ENCODE peak calls at places on chromosomes 3 and 15, in five cellular contexts. R is tibial nerve, K is fibroblast of lung, P is lower lobe of right lung, U is SJSA1. A is an unnamed sample.

GRCh38 chr3:46746711-46747110 is 29.0 kb upstream of the PRSS50 start:
- DNase-seq in R (no peak), K (no peak), P (no peak), U (no peak), A (no peak)

GRCh38 chr15:68209272-68209671 is 4.1 kb upstream of the CALML4 start:
- DNase-seq in R (no peak), K (no peak), P (no peak), U (no peak), A (no peak)

GRCh38 chr15:65431731-65432130 is 9.0 kb upstream of the IGDCC4 start:
- DNase-seq in R (no peak), K (no peak), P (no peak), U (no peak), A (no peak)

GRCh38 chr3:186971578-186971977 is 41.3 kb downstream of the ST6GAL1 start:
- DNase-seq in R (no peak), K (no peak), P (no peak), U (no peak), A (no peak)

GRCh38 chr3:13544293-13544831 is 4.6 kb upstream of the FBLN2 start:
- DNase-seq in R (no peak), K (peak; percentile 97), P (no peak), U (peak; percentile 21), A (no peak)

GRCh38 chr15:72033711-72034110 is 84.2 kb downstream of the MYO9A start:
- DNase-seq in R (no peak), K (peak; percentile 49), P (no peak), U (peak; percentile 48), A (no peak)

GRCh38 chr3:133413166-133414020 is 13.5 kb downstream of the BFSP2 start:
- DNase-seq in R (peak; percentile 15), K (no peak), P (no peak), U (peak; percentile 65), A (no peak)

GRCh38 chr3:181075098-181075497 is 85.6 kb upstream of the DNAJC19 start:
- DNase-seq in R (no peak), K (no peak), P (no peak), U (no peak), A (no peak)

GRCh38 chr3:35448121-35448520 is 191.2 kb upstream of the ARPP21 start:
- DNase-seq in R (no peak), K (no peak), P (no peak), U (no peak), A (no peak)

GRCh38 chr15:70761046-70761445 is 2.3 kb downstream of the UACA start:
- DNase-seq in R (no peak), K (no peak), P (no peak), U (no peak), A (no peak)
- H3K4me3 ChIP-seq in R (peak overlapping the region; percentile 99), K (peak overlapping the region; percentile 94), P (peak overlapping the region; percentile 79), U (no peak overlapping the region), A (no peak overlapping the region)

GRCh38 chr3:118577055-118577759 is 457.4 kb downstream of the IGSF11 start:
- DNase-seq in R (no peak), K (no peak), P (no peak), U (no peak), A (no peak)

GRCh38 chr3:118573922-118574321 is 460.7 kb downstream of the IGSF11 start:
- DNase-seq in R (no peak), K (no peak), P (no peak), U (no peak), A (no peak)

GRCh38 chr3:118578559-118578958 is 456.1 kb downstream of the IGSF11 start:
- DNase-seq in R (no peak), K (no peak), P (no peak), U (no peak), A (no peak)
- H3K4me1 ChIP-seq in R (no peaks in the 10 kb centered on the region), K (no peaks in the 10 kb centered on the region), P (no peaks in the 10 kb centered on the region), U (no peaks in the 10 kb centered on the region), A (no peaks in the 10 kb centered on the region)

GRCh38 chr3:194572944-194573491 is 60.2 kb downstream of the TMEM44 start:
- DNase-seq in R (no peak), K (peak; percentile 69), P (no peak), U (no peak), A (no peak)

GRCh38 chr3:194573680-194574437 is 59.4 kb downstream of the TMEM44 start:
- DNase-seq in R (no peak), K (peak; percentile 59), P (no peak), U (no peak), A (no peak)

GRCh38 chr3:194577985-194578905 is 55.0 kb downstream of the TMEM44 start:
- DNase-seq in R (no peak), K (peak; percentile 97), P (no peak), U (peak; percentile 79), A (no peak)

GRCh38 chr3:194574639-194575483 is 58.4 kb downstream of the TMEM44 start:
- DNase-seq in R (no peak), K (peak; percentile 85), P (no peak), U (no peak), A (no peak)

GRCh38 chr3:194575484-194576210 is 57.6 kb downstream of the TMEM44 start:
- DNase-seq in R (peak; percentile 45), K (peak; percentile 70), P (no peak), U (no peak), A (no peak)
- H3K4me3 ChIP-seq in R (no peak overlapping the region), K (no peak overlapping the region), P (no peak overlapping the region), U (no peak overlapping the region), A (no peak overlapping the region)

GRCh38 chr3:37652405-37652804 is 209.3 kb upstream of the CTDSPL start:
- DNase-seq in R (no peak), K (no peak), P (no peak), U (no peak), A (no peak)
- H3K4me1 ChIP-seq in R (no peaks in the 10 kb centered on the region), K (no peaks in the 10 kb centered on the region), P (no peaks in the 10 kb centered on the region), U (no peaks in the 10 kb centered on the region), A (peaks cover 9% of the 10 kb centered on the region)

GRCh38 chr3:9916346-9916733 is 558 bp upstream of the IL17RC start:
- DNase-seq in R (peak; percentile 22), K (peak; percentile 26), P (no peak), U (no peak), A (no peak)
- H3K4me3 ChIP-seq in R (peak overlapping the region; percentile 85), K (peak overlapping the region; percentile 35), P (peak overlapping the region; percentile 68), U (peak overlapping the region; percentile 31), A (peak overlapping the region; percentile 63)

GRCh38 chr3:172151610-172152293 is 112.4 kb downstream of the FNDC3B start:
- DNase-seq in R (no peak), K (no peak), P (no peak), U (no peak), A (no peak)
- H3K4me1 ChIP-seq in R (no peaks in the 10 kb centered on the region), K (peaks cover 22% of the 10 kb centered on the region), P (peaks cover 62% of the 10 kb centered on the region), U (peaks cover 56% of the 10 kb centered on the region), A (peaks cover 20% of the 10 kb centered on the region)